ENCODE peak calls at places on chromosome X, in eight cellular contexts. W is endothelial cell, I is stomach, E is BE2C, R is astrocyte of the spinal cord, P is fibroblast of the aortic adventitia, N is pancreas, Z is heart right ventricle. K is an unnamed sample.

GRCh38 chrX:73562458-73562857 is 539 bp upstream of the CHIC1 start:
- DNase-seq in P (peak; percentile 7), R (no peak), Z (no peak), I (no peak), N (no peak), W (no peak), E (no peak), K (no peak)

GRCh38 chrX:7926501-7926900 is 712 bp downstream of the PNPLA4 start:
- DNase-seq in P (peak; percentile 6), I (no peak), R (peak; percentile 8), N (no peak), W (no peak), E (no peak), Z (no peak), K (peak; percentile 55)

GRCh38 chrX:104039689-104040505 is at the start of gene H2BW2:
- DNase-seq in E (no peak), N (no peak), Z (no peak), W (no peak), P (no peak), R (no peak), I (no peak), K (no peak)

GRCh38 chrX:123399709-123400108 is 215.6 kb downstream of the GRIA3 start:
- DNase-seq in N (no peak), Z (no peak), W (no peak), R (no peak), E (no peak), P (no peak), I (no peak), K (no peak)

GRCh38 chrX:25013593-25014365 is 2.0 kb downstream of the ARX start:
- DNase-seq in W (no peak), I (no peak), R (no peak), P (no peak), N (no peak), E (no peak), Z (no peak), K (no peak)

GRCh38 chrX:130120321-130120731 is 10.0 kb upstream of the ELF4 start:
- DNase-seq in E (peak; percentile 40), R (no peak), P (no peak), I (no peak), N (no peak), W (no peak), Z (peak; percentile 42), K (no peak)

GRCh38 chrX:19673334-19674040 is 158.2 kb upstream of the MAP3K15 start:
- DNase-seq in Z (peak; percentile 64), N (peak; percentile 15), E (peak; percentile 16), R (peak; percentile 94), P (peak; percentile 97), I (peak; percentile 49), W (no peak), K (peak; percentile 89)

GRCh38 chrX:31258163-31258562 is 186.3 kb upstream of the FTHL17 start:
- DNase-seq in I (no peak), Z (no peak), E (no peak), R (no peak), P (no peak), W (no peak), N (no peak), K (peak; percentile 25)

GRCh38 chrX:42497356-42497755 is 280.6 kb downstream of the PPP1R2C start:
- DNase-seq in I (no peak), E (no peak), N (no peak), W (no peak), R (no peak), P (no peak), Z (no peak), K (no peak)

GRCh38 chrX:36414056-36414455 is 494.5 kb downstream of the CFAP47 start:
- DNase-seq in R (no peak), Z (no peak), P (no peak), E (no peak), I (no peak), N (no peak), W (no peak), K (no peak)

GRCh38 chrX:30027636-30028035 is 187.7 kb upstream of the MAGEB2 start:
- DNase-seq in P (no peak), W (no peak), E (no peak), R (no peak), Z (no peak), I (no peak), N (no peak), K (peak; percentile 20)

GRCh38 chrX:119398587-119398973 is 556 bp upstream of the SLC25A43 start:
- DNase-seq in I (no peak), E (no peak), P (peak; percentile 26), R (no peak), N (no peak), W (no peak), Z (no peak), K (no peak)

GRCh38 chrX:41148553-41148952 is 63.3 kb downstream of the USP9X start:
- DNase-seq in R (peak; percentile 81), I (no peak), E (no peak), P (peak; percentile 51), Z (no peak), N (no peak), W (no peak), K (peak; percentile 26)

GRCh38 chrX:39409246-39409917 is 608.1 kb downstream of the MID1IP1 start:
- DNase-seq in I (no peak), R (no peak), E (no peak), W (no peak), P (no peak), Z (no peak), N (no peak), K (peak; percentile 35)

GRCh38 chrX:68196939-68197791 is 236.1 kb downstream of the OPHN1 start:
- DNase-seq in Z (peak; percentile 19), R (peak; percentile 54), I (no peak), E (peak; percentile 14), W (peak; percentile 28), P (peak; percentile 64), N (peak; percentile 40), K (peak; percentile 63)

GRCh38 chrX:150548684-150549083 is 19.7 kb upstream of the MTM1 start:
- DNase-seq in N (no peak), Z (no peak), W (no peak), R (peak; percentile 35), E (no peak), I (no peak), P (peak; percentile 22), K (peak; percentile 63)

GRCh38 chrX:81301877-81302276 is 100.0 kb downstream of the SH3BGRL start:
- DNase-seq in Z (no peak), I (no peak), E (no peak), W (no peak), R (no peak), P (peak; percentile 14), N (no peak), K (peak; percentile 46)

GRCh38 chrX:38041237-38041636 is 34.9 kb downstream of the SYTL5 start:
- DNase-seq in Z (no peak), P (no peak), N (no peak), R (no peak), I (no peak), E (no peak), W (no peak), K (no peak)

GRCh38 chrX:3582421-3582820 is 131.0 kb downstream of the PRKX start:
- DNase-seq in I (no peak), W (no peak), P (no peak), R (no peak), Z (no peak), E (no peak), N (no peak), K (no peak)

GRCh38 chrX:15170927-15171326 is 99.0 kb downstream of the ASB9 start:
- DNase-seq in Z (no peak), N (no peak), I (no peak), E (no peak), R (peak; percentile 23), W (no peak), P (no peak), K (no peak)

DNA sequence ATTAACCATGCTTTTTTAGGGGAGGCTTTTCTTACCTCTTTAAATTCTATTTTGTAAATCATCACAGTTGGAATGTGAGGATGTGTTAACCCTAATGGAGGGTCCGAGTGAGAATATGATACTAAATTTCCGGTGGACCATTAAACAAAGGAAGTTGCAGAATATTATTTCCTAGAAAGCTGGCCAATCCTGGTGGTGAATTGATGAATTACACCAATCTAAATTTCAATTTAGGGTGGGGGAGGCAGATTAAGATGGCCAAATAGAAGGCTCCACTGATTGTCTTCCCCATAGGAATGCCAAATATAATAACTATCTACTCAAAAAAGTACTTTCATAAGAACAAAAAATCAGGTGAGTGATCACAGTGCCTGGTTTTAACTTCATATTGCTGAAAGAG is 1045.6 kb downstream of the GLUD2 start:
- DNase-seq in Z (no peak), E (no peak), N (no peak), W (no peak), R (no peak), I (no peak), P (no peak), K (no peak)
- TF ChIP-seq CTCF in Z (no peak), E (no peak), N (no peak), W (peak; percentile 43), R (no peak), I (no peak), P (peak; percentile 37), K (no peak)

DNA sequence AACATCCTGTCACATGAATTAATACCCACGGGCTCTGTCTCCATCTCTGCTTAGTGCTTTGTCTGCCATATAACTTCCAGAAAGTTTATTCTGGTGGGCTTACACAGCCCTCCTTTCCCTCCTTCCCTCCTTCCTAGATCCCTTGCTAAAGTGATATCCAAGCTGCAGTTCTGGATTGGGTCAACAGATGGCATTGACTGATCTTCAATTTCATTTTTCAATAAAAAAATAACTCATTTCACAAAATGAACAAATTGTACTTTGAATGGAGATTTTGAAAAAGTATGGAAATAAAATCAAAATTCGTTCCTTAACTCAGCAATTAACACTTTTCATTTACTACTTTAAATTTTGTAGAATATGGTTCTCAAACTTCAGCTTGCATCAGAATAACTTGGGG is 94.9 kb downstream of the NXF2 start:
- DNase-seq in N (no peak), Z (no peak), R (no peak), P (no peak), I (no peak), E (no peak), W (no peak), K (no peak)
- TF ChIP-seq CTCF in N (no peak), Z (no peak), R (no peak), P (peak; percentile 49), I (no peak), E (peak; percentile 29), W (peak; percentile 21), K (no peak)

GRCh38 chrX:132364313-132364712 is 124.5 kb downstream of the MBNL3 start:
- DNase-seq in I (no peak), W (no peak), N (no peak), E (no peak), R (no peak), Z (no peak), P (no peak), K (peak; percentile 50)
- TF ChIP-seq CTCF in I (no peak), W (no peak), N (no peak), E (no peak), R (no peak), Z (no peak), P (no peak), K (no peak)

DNA sequence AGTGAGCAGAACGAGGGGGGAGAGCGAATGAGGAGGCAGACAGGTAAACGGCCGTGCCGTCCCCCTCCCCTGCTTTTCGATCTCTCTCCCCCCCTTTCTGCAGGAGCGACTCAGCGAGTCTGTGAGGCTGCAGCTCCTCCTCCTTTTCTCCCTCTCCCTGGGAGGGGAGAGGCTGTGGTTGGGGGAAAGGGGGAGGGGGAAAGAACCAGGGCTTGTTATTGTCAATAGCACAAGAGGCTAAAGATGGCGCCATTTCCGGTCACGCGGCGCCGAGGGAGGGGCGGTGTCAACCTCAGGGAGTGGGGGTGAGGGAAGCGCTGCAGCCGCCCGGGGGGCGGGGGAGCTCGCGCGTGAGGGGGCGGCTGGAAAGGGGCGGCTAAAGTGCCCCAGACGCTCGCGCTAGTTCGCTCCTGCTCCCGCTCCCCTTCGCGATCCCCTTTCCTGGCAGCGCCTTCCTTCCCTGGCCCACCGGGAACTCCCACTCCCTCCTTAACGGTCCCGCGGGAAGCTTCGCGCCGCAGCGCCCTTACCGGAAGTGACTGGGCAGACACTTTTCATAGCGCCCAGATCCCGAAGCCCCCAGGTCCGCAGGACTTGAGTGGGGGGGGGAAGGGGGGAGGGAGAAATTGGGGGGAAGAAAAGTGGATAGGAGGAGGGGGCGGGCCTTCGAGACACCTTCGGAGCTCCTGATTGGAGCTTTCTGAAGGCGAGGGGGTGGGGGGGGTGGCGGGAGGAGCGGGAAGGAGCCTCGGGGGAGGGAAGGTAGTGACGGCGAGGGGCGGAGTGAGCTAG is at the start of gene CUL4B:
- DNase-seq in I (peak; percentile 90), R (peak; percentile 98), P (peak; percentile 93), E (peak; percentile 90), N (peak; percentile 89), W (peak; percentile 84), Z (peak; percentile 93), K (peak; percentile 92)
- TF ChIP-seq CTCF in I (no peak), R (no peak), P (no peak), E (no peak), N (no peak), W (no peak), Z (no peak), K (no peak)